ENCODE peak calls at places on chromosomes 11 and 22, in four cellular contexts. A, Y, E and O are unnamed samples.

GRCh38 chr22:40426671-40427070 is 56.3 kb downstream of the SGSM3 start:
- DNase-seq in Y (no peak), E (no peak), A (no peak), O (no peak)

GRCh38 chr22:46479046-46479445 is 58.4 kb downstream of the CELSR1 start:
- DNase-seq in Y (no peak), A (no peak), E (no peak), O (no peak)

GRCh38 chr11:6576471-6577373 is 26.7 kb downstream of the RRP8 start:
- DNase-seq in Y (peak), A (no peak), E (no peak), O (no peak)

GRCh38 chr11:10044618-10045017 is 249.4 kb downstream of the SBF2 start:
- DNase-seq in Y (no peak), A (no peak), E (no peak), O (no peak)

GRCh38 chr11:109859325-109859724 is 233.9 kb upstream of the ZC3H12C start:
- DNase-seq in E (no peak), A (no peak), Y (no peak), O (no peak)

GRCh38 chr11:10716122-10716521 is 22.6 kb upstream of the IRAG1 start:
- DNase-seq in Y (no peak), A (no peak), E (no peak), O (no peak)

GRCh38 chr22:23263651-23264555 is 83.6 kb downstream of the BCR start:
- DNase-seq in A (no peak), E (peak), Y (no peak), O (no peak)

GRCh38 chr11:67539588-67539987 is 16.3 kb upstream of the CABP2 start:
- DNase-seq in E (no peak), A (no peak), Y (no peak), O (no peak)

GRCh38 chr11:70734911-70735310 is 336.6 kb downstream of the CTTN start:
- DNase-seq in A (peak), E (no peak), Y (no peak), O (no peak)

GRCh38 chr11:57072640-57073039 is 83.9 kb downstream of the OR5AK2 start:
- DNase-seq in E (no peak), Y (no peak), A (no peak), O (no peak)

GRCh38 chr11:111443640-111444039 is 64.6 kb upstream of the POU2AF1 start:
- DNase-seq in E (no peak), A (no peak), Y (no peak), O (no peak)

GRCh38 chr11:47904048-47904447 is 55.9 kb upstream of the NUP160 start:
- DNase-seq in E (no peak), Y (no peak), A (no peak), O (no peak)

GRCh38 chr11:62398011-62398994 is 20.5 kb upstream of the SCGB1A1 start:
- DNase-seq in Y (peak), E (no peak), A (no peak), O (peak)

GRCh38 chr11:12690663-12691062 is 16.4 kb downstream of the TEAD1 start:
- DNase-seq in E (no peak), Y (no peak), A (no peak), O (peak)

GRCh38 chr11:46944356-46944755 is 7.8 kb downstream of the CSTPP1 start:
- DNase-seq in A (no peak), E (no peak), Y (no peak), O (no peak)

GRCh38 chr22:40712311-40712710 is 33.0 kb downstream of the MCHR1 start:
- DNase-seq in E (no peak), A (no peak), Y (no peak), O (no peak)

GRCh38 chr11:21142007-21142406 is 472.6 kb downstream of the NELL1 start:
- DNase-seq in E (no peak), Y (peak), A (peak), O (no peak)

GRCh38 chr11:30635401-30635989 is 49.3 kb upstream of the MPPED2 start:
- DNase-seq in Y (peak), E (no peak), A (peak), O (peak)

GRCh38 chr11:12684821-12685220 is 10.6 kb downstream of the TEAD1 start:
- DNase-seq in A (no peak), Y (no peak), E (no peak), O (no peak)

GRCh38 chr11:122348658-122349451 is 232.8 kb upstream of the BLID start:
- DNase-seq in Y (no peak), E (no peak), A (no peak), O (no peak)

GRCh38 chr11:129460714-129461113 is 85.1 kb downstream of the BARX2 start:
- DNase-seq in E (no peak), Y (no peak), A (no peak), O (no peak)

GRCh38 chr11:69817265-69818236 is 1.7 kb downstream of the FGF3 start:
- DNase-seq in E (no peak), A (peak), Y (peak), O (peak)

GRCh38 chr11:18248561-18248960 is at the start of gene SAA2:
- DNase-seq in A (no peak), Y (no peak), E (no peak), O (no peak)

GRCh38 chr11:125372911-125373310 is 123.2 kb downstream of the FEZ1 start:
- DNase-seq in E (no peak), Y (no peak), A (no peak), O (no peak)

GRCh38 chr11:28964811-28965210 is 856.6 kb downstream of the METTL15 start:
- DNase-seq in A (no peak), Y (no peak), E (no peak), O (no peak)

GRCh38 chr22:37529652-37530345 is 10.6 kb upstream of the CARD10 start:
- DNase-seq in Y (peak), A (no peak), E (no peak), O (no peak)

GRCh38 chr22:37220543-37220968 is 8.3 kb upstream of the SSTR3 start:
- DNase-seq in A (no peak), Y (no peak), E (no peak), O (no peak)

GRCh38 chr22:39148727-39149535 is 3.5 kb downstream of the CBX7 start:
- DNase-seq in A (peak), E (peak), Y (peak), O (peak)

GRCh38 chr22:29306175-29306829 is at the start of gene GAS2L1:
- DNase-seq in E (no peak), A (peak), Y (peak), O (peak)

GRCh38 chr11:9512370-9513019 is 51.7 kb downstream of the ZNF143 start:
- DNase-seq in E (no peak), A (no peak), Y (no peak), O (no peak)

GRCh38 chr22:43449205-43449830 is 37.5 kb downstream of the MPPED1 start:
- DNase-seq in Y (no peak), A (peak), E (no peak), O (peak)

GRCh38 chr11:9600651-9601040 is 27.2 kb downstream of the WEE1 start:
- DNase-seq in Y (no peak), E (no peak), A (no peak), O (no peak)

GRCh38 chr11:17473071-17473744 is 3.4 kb downstream of the ABCC8 start:
- DNase-seq in A (peak), Y (peak), E (no peak), O (peak)

GRCh38 chr11:9158898-9159391 is 67.5 kb upstream of the SCUBE2 start:
- DNase-seq in A (no peak), E (no peak), Y (no peak), O (no peak)

GRCh38 chr11:115760921-115761320 is 256.7 kb upstream of the CADM1 start:
- DNase-seq in E (no peak), A (no peak), Y (no peak), O (peak)

GRCh38 chr11:67612751-67613150 is 6.0 kb downstream of the NDUFV1 start:
- DNase-seq in Y (no peak), A (no peak), E (no peak), O (no peak)

GRCh38 chr11:128246364-128247234 is 340.8 kb downstream of the ETS1 start:
- DNase-seq in A (no peak), E (no peak), Y (peak), O (peak)

GRCh38 chr22:47251911-47252310 is 489.5 kb downstream of the TBC1D22A start:
- DNase-seq in Y (no peak), A (no peak), E (no peak), O (no peak)

GRCh38 chr11:25769287-25769686 is 562.6 kb upstream of the ANO3 start:
- DNase-seq in E (no peak), Y (no peak), A (no peak), O (no peak)

GRCh38 chr11:86658534-86658933 is 13.9 kb downstream of the ME3 start:
- DNase-seq in E (no peak), Y (no peak), A (no peak), O (no peak)
- TF ChIP-seq CTCF in E (no peak), Y (no peak), A (no peak), O (no peak)

DNA sequence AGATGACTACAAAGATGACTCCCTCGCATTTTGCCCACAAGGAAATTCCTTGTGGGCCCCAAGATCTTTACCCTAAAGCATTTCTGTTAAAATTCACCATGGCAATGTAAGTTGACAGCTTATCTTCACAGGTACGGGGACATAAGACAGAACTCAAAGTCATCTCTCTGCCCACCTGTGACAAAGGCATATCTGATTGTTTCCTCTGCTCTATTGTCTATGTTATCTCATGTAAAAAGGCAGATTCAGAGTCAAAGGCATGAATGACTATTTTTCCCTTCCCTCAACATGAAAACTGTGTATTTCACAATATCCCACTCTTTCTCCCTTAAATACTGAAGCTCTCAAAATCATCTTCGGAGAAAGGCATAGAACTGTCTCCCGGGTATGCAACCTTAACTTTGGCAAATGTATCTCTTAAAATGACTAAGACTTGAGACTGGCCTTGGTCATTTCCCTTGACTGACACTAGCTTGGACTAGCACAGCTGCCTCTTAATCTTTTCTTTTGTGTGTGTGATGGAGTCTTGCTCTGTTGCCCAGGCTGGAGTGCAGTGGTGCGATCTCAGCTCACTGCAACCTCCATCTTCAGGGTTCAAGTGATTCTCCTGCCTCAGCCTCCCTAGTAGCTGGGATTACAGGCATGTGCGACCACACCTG is 103.2 kb downstream of the MICAL3 start:
- DNase-seq in E (no peak), Y (no peak), A (no peak), O (no peak)
- TF ChIP-seq CTCF in E (no peak), Y (no peak), A (no peak), O (no peak)

GRCh38 chr11:119990306-119991021 is 147.4 kb downstream of the TRIM29 start:
- DNase-seq in E (no peak), Y (no peak), A (no peak), O (no peak)
- TF ChIP-seq CTCF in E (no peak), Y (no peak), A (no peak), O (no peak)

GRCh38 chr11:117822522-117823033 is 2.0 kb downstream of the FXYD2 start:
- DNase-seq in Y (no peak), A (no peak), E (no peak), O (no peak)
- TF ChIP-seq CTCF in Y (no peak), A (no peak), E (no peak), O (no peak)

DNA sequence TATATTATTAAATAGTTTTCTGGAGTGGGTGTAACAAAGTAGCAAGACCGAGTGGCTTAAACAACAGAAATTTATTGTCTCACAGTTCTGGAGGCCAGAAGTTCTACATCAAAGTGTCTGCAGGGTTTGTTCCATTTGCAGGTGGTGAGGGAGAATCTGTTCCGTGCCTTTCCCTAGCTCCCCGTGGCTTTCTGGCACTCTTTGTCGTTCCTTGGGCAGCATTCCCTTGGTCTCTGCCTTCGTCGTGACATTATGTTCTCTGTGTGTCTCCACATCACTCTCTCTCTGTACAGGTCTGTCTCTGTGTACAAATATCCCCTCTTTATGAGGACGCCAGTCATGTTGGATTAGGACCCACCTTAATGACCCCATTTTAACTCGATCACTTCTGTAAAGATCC is 38.2 kb downstream of the LDLRAD3 start:
- DNase-seq in A (no peak), Y (no peak), E (no peak), O (no peak)
- TF ChIP-seq CTCF in A (no peak), Y (no peak), E (no peak), O (no peak)

DNA sequence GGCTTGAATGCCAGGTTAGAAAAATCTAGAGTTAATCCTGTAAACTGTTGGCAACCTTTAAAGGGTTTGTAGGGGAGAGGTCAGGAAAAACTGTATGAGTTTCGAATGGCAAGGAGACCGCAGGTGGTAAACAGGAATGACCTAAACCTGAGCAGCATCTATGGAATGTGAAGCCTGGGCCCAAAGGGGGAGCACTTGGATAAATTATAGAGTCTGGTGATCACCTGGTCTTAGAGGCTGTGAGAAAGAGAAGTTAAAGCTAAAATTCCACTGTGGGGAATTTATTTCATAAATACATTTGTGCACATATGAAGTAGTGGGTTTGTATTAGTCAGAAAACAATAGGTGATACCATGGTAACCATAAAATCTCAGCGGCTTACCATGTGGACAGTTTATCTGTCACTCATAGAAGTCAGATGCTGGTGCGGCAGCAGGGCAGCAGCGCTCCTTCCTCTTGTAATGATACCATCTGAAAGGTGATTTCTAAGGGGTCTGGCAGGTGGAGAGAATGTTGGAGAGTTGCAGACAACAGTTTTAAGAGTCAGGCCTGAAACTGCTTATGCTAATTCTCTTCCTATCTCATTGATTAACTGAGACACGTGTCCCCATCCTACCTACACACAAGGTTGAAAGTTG is 1104.4 kb upstream of the CCDC90B start:
- DNase-seq in Y (peak), A (peak), E (no peak), O (no peak)
- TF ChIP-seq CTCF in Y (peak), A (peak), E (no peak), O (no peak)

GRCh38 chr11:65417702-65418430 is 4.7 kb upstream of the NEAT1 start:
- DNase-seq in A (no peak), Y (no peak), E (peak), O (peak)

GRCh38 chr11:65418431-65418680 is 4.2 kb upstream of the NEAT1 start:
- DNase-seq in A (no peak), Y (no peak), E (peak), O (no peak)

GRCh38 chr11:65419460-65419772 is 3.2 kb upstream of the NEAT1 start:
- DNase-seq in E (no peak), Y (no peak), A (no peak), O (no peak)

GRCh38 chr11:65419773-65420481 is 2.7 kb upstream of the NEAT1 start:
- DNase-seq in E (peak), Y (peak), A (peak), O (peak)

DNA sequence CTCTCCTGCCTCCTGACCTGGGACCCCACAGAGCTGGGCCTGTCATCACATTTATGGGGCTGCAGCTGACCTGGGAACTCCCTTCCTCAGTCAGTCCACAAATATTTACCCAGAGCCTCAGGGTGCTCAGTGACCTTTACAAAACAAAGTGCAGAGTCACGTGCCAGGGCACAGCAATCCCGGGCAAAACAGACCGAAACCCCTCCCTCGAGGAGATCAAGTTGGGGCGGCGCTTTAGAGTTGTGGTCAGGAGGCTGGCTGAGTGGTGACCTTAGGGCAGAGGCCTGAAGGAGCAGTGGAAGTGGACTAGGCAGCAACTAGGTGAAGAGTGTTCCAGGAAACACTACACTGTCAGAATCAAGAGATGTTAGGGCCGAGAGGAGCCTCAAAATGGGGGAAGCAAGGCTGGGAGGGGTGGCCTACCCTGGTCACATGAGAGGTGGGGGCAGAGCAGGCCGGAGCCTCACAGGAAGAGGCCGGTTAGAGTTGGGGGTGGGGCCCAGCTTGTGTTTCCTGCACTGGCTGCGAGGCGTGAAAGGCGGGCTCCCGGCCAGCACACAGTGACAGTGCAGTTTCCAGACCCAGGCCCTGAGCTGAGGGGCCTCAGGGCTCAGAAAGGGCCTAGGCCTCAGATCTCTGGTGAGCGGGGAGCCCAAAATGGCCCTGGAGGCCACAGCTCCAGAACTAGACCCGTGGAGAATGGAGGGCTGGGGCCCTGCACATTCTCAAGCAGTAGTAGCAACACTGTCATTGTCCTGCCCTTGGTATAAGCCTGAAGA is 3.7 kb upstream of the NEAT1 start:
- DNase-seq in E (peak), Y (peak), A (peak), O (peak)
- TF ChIP-seq CTCF in E (no peak), Y (no peak), A (no peak), O (no peak)

GRCh38 chr11:117819096-117820040 is 5.2 kb downstream of the FXYD2 start:
- DNase-seq in E (no peak), Y (peak), A (peak), O (peak)

GRCh38 chr11:117817213-117818035 is 7.1 kb downstream of the FXYD2 start:
- DNase-seq in Y (peak), E (peak), A (peak), O (peak)

GRCh38 chr11:117816846-117817212 is 7.7 kb downstream of the FXYD2 start:
- DNase-seq in E (no peak), Y (peak), A (no peak), O (no peak)

GRCh38 chr11:117820071-117820470 is 4.5 kb downstream of the FXYD2 start:
- DNase-seq in Y (no peak), A (no peak), E (no peak), O (no peak)

DNA sequence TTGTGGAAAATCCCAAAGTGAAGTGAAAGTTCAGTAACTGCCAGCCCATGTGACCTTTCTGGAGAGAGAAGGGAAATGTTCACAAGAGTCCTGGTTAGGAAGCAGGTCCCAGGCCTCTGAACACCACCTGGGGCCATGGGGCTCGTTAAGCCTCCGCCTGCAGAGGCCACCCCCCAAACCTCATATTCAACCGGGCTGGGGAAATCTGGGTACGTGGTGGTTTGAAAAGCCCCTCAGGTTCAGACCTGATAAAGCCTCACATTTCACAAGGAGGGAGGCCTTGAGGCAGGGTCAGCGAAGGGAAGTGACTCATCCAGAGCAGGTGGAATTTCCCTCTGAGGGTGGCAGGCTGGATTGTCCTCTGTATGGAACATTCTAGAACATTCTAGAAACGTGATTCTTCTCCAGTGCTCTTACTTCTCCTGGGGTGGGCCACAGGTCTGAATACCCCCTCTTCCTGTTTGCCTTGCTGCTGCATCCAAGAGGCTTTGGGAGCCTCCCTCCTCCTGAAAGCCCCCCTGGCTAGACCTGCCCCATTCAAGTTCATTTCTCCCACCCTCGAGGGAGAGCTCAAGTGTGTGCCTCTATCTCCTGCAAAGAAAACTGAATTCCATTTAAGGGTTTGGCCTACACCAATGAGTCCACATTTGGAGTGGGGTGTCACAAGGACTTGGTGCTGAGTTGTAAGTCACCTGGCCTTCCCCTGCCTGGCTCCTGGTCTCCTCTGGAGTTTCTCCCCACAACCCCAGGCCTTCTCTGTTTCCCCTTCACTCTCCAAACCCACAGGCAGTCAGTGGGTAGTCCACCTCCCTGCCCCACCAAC is 6.3 kb downstream of the FXYD2 start:
- DNase-seq in A (no peak), E (no peak), Y (no peak), O (no peak)
- TF ChIP-seq CTCF in A (peak), E (no peak), Y (no peak), O (peak)

GRCh38 chr11:120057595-120058581 is 80.0 kb downstream of the TRIM29 start:
- DNase-seq in E (no peak), Y (peak), A (peak), O (no peak)
- TF ChIP-seq CTCF in E (no peak), Y (no peak), A (no peak), O (no peak)

GRCh38 chr11:134030853-134031252 is 38.0 kb upstream of the JAM3 start:
- DNase-seq in E (no peak), A (peak), Y (no peak), O (peak)
- TF ChIP-seq CTCF in E (no peak), A (no peak), Y (peak), O (peak)